ENCODE peak calls at places on chromosomes 4 and X, in nine cellular contexts. One of them, this sample, is unnamed.

GRCh38 chr4:119026662-119027444 is 108.8 kb upstream of the MYOZ2 start:
- DNase-seq in tibial artery: peak
- DNase-seq in astrocyte of the spinal cord: no peak
- DNase-seq in lung: no peak
- DNase-seq in astrocyte of the cerebellum: no peak
- DNase-seq in H9: peak
- DNase-seq in heart right ventricle: no peak
- DNase-seq in dorsolateral prefrontal cortex: no peak
- DNase-seq in WERI-Rb-1: no peak
- DNase-seq in this sample: no peak

GRCh38 chr4:16977081-16977480 is 78.6 kb upstream of the LDB2 start:
- DNase-seq in tibial artery: no peak
- DNase-seq in astrocyte of the spinal cord: no peak
- DNase-seq in lung: no peak
- DNase-seq in astrocyte of the cerebellum: no peak
- DNase-seq in H9: no peak
- DNase-seq in heart right ventricle: no peak
- DNase-seq in dorsolateral prefrontal cortex: no peak
- DNase-seq in WERI-Rb-1: no peak
- DNase-seq in this sample: no peak

GRCh38 chr4:8468746-8469535 is 28.4 kb downstream of the TRMT44 start:
- DNase-seq in tibial artery: peak
- DNase-seq in astrocyte of the spinal cord: peak
- DNase-seq in lung: peak
- DNase-seq in astrocyte of the cerebellum: no peak
- DNase-seq in H9: peak
- DNase-seq in heart right ventricle: peak
- DNase-seq in dorsolateral prefrontal cortex: peak
- DNase-seq in WERI-Rb-1: peak
- DNase-seq in this sample: peak

GRCh38 chr4:8737075-8737474 is 134.6 kb downstream of the HMX1 start:
- DNase-seq in tibial artery: no peak
- DNase-seq in astrocyte of the spinal cord: no peak
- DNase-seq in lung: no peak
- DNase-seq in astrocyte of the cerebellum: no peak
- DNase-seq in H9: peak
- DNase-seq in heart right ventricle: no peak
- DNase-seq in dorsolateral prefrontal cortex: no peak
- DNase-seq in WERI-Rb-1: no peak
- DNase-seq in this sample: no peak

GRCh38 chr4:75584067-75584466 is 28.2 kb downstream of the ODAPH start:
- DNase-seq in tibial artery: no peak
- DNase-seq in astrocyte of the spinal cord: no peak
- DNase-seq in lung: peak
- DNase-seq in astrocyte of the cerebellum: no peak
- DNase-seq in H9: no peak
- DNase-seq in heart right ventricle: no peak
- DNase-seq in dorsolateral prefrontal cortex: no peak
- DNase-seq in WERI-Rb-1: no peak
- DNase-seq in this sample: no peak

GRCh38 chr4:41757521-41758156 is 9.1 kb upstream of the PHOX2B start:
- DNase-seq in tibial artery: no peak
- DNase-seq in astrocyte of the spinal cord: no peak
- DNase-seq in lung: no peak
- DNase-seq in astrocyte of the cerebellum: no peak
- DNase-seq in H9: peak
- DNase-seq in heart right ventricle: no peak
- DNase-seq in dorsolateral prefrontal cortex: no peak
- DNase-seq in WERI-Rb-1: no peak
- DNase-seq in this sample: no peak

GRCh38 chr4:18406220-18406619 is 384.7 kb upstream of the LCORL start:
- DNase-seq in tibial artery: no peak
- DNase-seq in astrocyte of the spinal cord: no peak
- DNase-seq in lung: no peak
- DNase-seq in astrocyte of the cerebellum: no peak
- DNase-seq in H9: no peak
- DNase-seq in heart right ventricle: no peak
- DNase-seq in dorsolateral prefrontal cortex: no peak
- DNase-seq in WERI-Rb-1: no peak
- DNase-seq in this sample: no peak

GRCh38 chrX:100512471-100512870 is 72.3 kb upstream of the TNMD start:
- DNase-seq in tibial artery: no peak
- DNase-seq in astrocyte of the spinal cord: peak
- DNase-seq in lung: no peak
- DNase-seq in astrocyte of the cerebellum: peak
- DNase-seq in H9: no peak
- DNase-seq in heart right ventricle: no peak
- DNase-seq in dorsolateral prefrontal cortex: no peak
- DNase-seq in WERI-Rb-1: no peak
- DNase-seq in this sample: no peak

GRCh38 chr4:56424697-56425514 is 10.5 kb downstream of the PPAT start:
- DNase-seq in tibial artery: no peak
- DNase-seq in astrocyte of the spinal cord: peak
- DNase-seq in lung: no peak
- DNase-seq in astrocyte of the cerebellum: no peak
- DNase-seq in H9: no peak
- DNase-seq in heart right ventricle: no peak
- DNase-seq in dorsolateral prefrontal cortex: no peak
- DNase-seq in WERI-Rb-1: no peak
- DNase-seq in this sample: no peak

GRCh38 chr4:4803216-4803903 is 56.1 kb upstream of the MSX1 start:
- DNase-seq in tibial artery: no peak
- DNase-seq in astrocyte of the spinal cord: no peak
- DNase-seq in lung: no peak
- DNase-seq in astrocyte of the cerebellum: no peak
- DNase-seq in H9: no peak
- DNase-seq in heart right ventricle: no peak
- DNase-seq in dorsolateral prefrontal cortex: no peak
- DNase-seq in WERI-Rb-1: no peak
- DNase-seq in this sample: no peak

GRCh38 chr4:91837608-91838029 is 466.1 kb upstream of the GRID2 start:
- DNase-seq in tibial artery: no peak
- DNase-seq in astrocyte of the spinal cord: peak
- DNase-seq in lung: no peak
- DNase-seq in astrocyte of the cerebellum: no peak
- DNase-seq in H9: no peak
- DNase-seq in heart right ventricle: no peak
- DNase-seq in dorsolateral prefrontal cortex: no peak
- DNase-seq in WERI-Rb-1: no peak
- DNase-seq in this sample: no peak

GRCh38 chr4:122364700-122365404 is 14.0 kb upstream of the ADAD1 start:
- DNase-seq in tibial artery: no peak
- DNase-seq in astrocyte of the spinal cord: no peak
- DNase-seq in lung: no peak
- DNase-seq in astrocyte of the cerebellum: no peak
- DNase-seq in H9: peak
- DNase-seq in heart right ventricle: no peak
- DNase-seq in dorsolateral prefrontal cortex: no peak
- DNase-seq in WERI-Rb-1: no peak
- DNase-seq in this sample: no peak

GRCh38 chrX:137695405-137695804 is 129.5 kb downstream of the ZIC3 start:
- DNase-seq in tibial artery: no peak
- DNase-seq in astrocyte of the spinal cord: no peak
- DNase-seq in lung: no peak
- DNase-seq in astrocyte of the cerebellum: no peak
- DNase-seq in H9: no peak
- DNase-seq in heart right ventricle: no peak
- DNase-seq in dorsolateral prefrontal cortex: no peak
- DNase-seq in WERI-Rb-1: no peak
- DNase-seq in this sample: no peak

GRCh38 chr4:142815834-142816233 is 30.3 kb downstream of the INPP4B start:
- DNase-seq in tibial artery: no peak
- DNase-seq in astrocyte of the spinal cord: peak
- DNase-seq in lung: no peak
- DNase-seq in astrocyte of the cerebellum: peak
- DNase-seq in H9: no peak
- DNase-seq in heart right ventricle: no peak
- DNase-seq in dorsolateral prefrontal cortex: no peak
- DNase-seq in WERI-Rb-1: no peak
- DNase-seq in this sample: no peak

GRCh38 chrX:109911046-109911445 is 91.9 kb upstream of the TMEM164 start:
- DNase-seq in tibial artery: no peak
- DNase-seq in astrocyte of the spinal cord: peak
- DNase-seq in lung: no peak
- DNase-seq in astrocyte of the cerebellum: no peak
- DNase-seq in H9: no peak
- DNase-seq in heart right ventricle: no peak
- DNase-seq in dorsolateral prefrontal cortex: no peak
- DNase-seq in WERI-Rb-1: no peak
- DNase-seq in this sample: no peak
- TF ChIP-seq CTCF in tibial artery: peak
- TF ChIP-seq CTCF in astrocyte of the spinal cord: peak
- TF ChIP-seq CTCF in lung: peak
- TF ChIP-seq CTCF in astrocyte of the cerebellum: peak
- TF ChIP-seq CTCF in H9: peak
- TF ChIP-seq CTCF in heart right ventricle: peak
- TF ChIP-seq CTCF in dorsolateral prefrontal cortex: peak
- TF ChIP-seq CTCF in WERI-Rb-1: no peak
- TF ChIP-seq CTCF in this sample: peak

GRCh38 chr4:37964734-37965457 is 4.7 kb downstream of the PTTG2 start:
- DNase-seq in tibial artery: no peak
- DNase-seq in astrocyte of the spinal cord: no peak
- DNase-seq in lung: no peak
- DNase-seq in astrocyte of the cerebellum: no peak
- DNase-seq in H9: no peak
- DNase-seq in heart right ventricle: no peak
- DNase-seq in dorsolateral prefrontal cortex: no peak
- DNase-seq in WERI-Rb-1: no peak
- DNase-seq in this sample: no peak

GRCh38 chr4:37960098-37960497 is at the start of gene PTTG2:
- DNase-seq in tibial artery: no peak
- DNase-seq in astrocyte of the spinal cord: no peak
- DNase-seq in lung: no peak
- DNase-seq in astrocyte of the cerebellum: no peak
- DNase-seq in H9: no peak
- DNase-seq in heart right ventricle: no peak
- DNase-seq in dorsolateral prefrontal cortex: no peak
- DNase-seq in WERI-Rb-1: no peak
- DNase-seq in this sample: no peak

GRCh38 chr4:37956941-37957340 is 3.3 kb upstream of the PTTG2 start:
- DNase-seq in tibial artery: no peak
- DNase-seq in astrocyte of the spinal cord: no peak
- DNase-seq in lung: no peak
- DNase-seq in astrocyte of the cerebellum: no peak
- DNase-seq in H9: no peak
- DNase-seq in heart right ventricle: no peak
- DNase-seq in dorsolateral prefrontal cortex: no peak
- DNase-seq in WERI-Rb-1: no peak
- DNase-seq in this sample: no peak

GRCh38 chr4:37958932-37959331 is 1.3 kb upstream of the PTTG2 start:
- DNase-seq in tibial artery: no peak
- DNase-seq in astrocyte of the spinal cord: no peak
- DNase-seq in lung: no peak
- DNase-seq in astrocyte of the cerebellum: no peak
- DNase-seq in H9: no peak
- DNase-seq in heart right ventricle: no peak
- DNase-seq in dorsolateral prefrontal cortex: no peak
- DNase-seq in WERI-Rb-1: no peak
- DNase-seq in this sample: no peak

DNA sequence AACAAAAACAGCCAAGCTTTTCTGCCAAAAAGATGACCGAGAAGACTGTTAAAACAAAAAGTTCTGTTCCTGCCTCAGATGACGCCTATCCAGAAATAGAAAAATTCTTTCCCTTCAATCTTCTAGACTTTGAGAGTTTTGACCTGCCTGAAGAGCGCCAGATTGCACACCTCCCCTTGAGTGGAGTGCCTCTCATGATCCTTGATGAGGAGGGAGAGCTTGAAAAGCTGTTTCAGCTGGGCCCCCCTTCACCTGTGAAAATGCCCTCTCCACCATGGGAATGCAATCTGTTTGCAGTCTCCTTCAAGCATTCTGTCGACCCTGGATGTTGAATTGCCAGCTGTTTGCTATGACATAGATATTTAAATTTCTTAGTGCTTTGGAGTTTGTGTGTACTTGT is 481 bp downstream of the PTTG2 start:
- DNase-seq in tibial artery: no peak
- DNase-seq in astrocyte of the spinal cord: no peak
- DNase-seq in lung: peak
- DNase-seq in astrocyte of the cerebellum: no peak
- DNase-seq in H9: no peak
- DNase-seq in heart right ventricle: no peak
- DNase-seq in dorsolateral prefrontal cortex: no peak
- DNase-seq in WERI-Rb-1: no peak
- DNase-seq in this sample: no peak
- TF ChIP-seq CTCF in tibial artery: no peak
- TF ChIP-seq CTCF in astrocyte of the spinal cord: no peak
- TF ChIP-seq CTCF in lung: no peak
- TF ChIP-seq CTCF in astrocyte of the cerebellum: no peak
- TF ChIP-seq CTCF in H9: no peak
- TF ChIP-seq CTCF in heart right ventricle: no peak
- TF ChIP-seq CTCF in dorsolateral prefrontal cortex: no peak
- TF ChIP-seq CTCF in WERI-Rb-1: no peak
- TF ChIP-seq CTCF in this sample: no peak

GRCh38 chrX:46805270-46805669 is 31.6 kb upstream of the RP2 start:
- DNase-seq in tibial artery: no peak
- DNase-seq in astrocyte of the spinal cord: no peak
- DNase-seq in lung: no peak
- DNase-seq in astrocyte of the cerebellum: no peak
- DNase-seq in H9: no peak
- DNase-seq in heart right ventricle: no peak
- DNase-seq in dorsolateral prefrontal cortex: no peak
- DNase-seq in WERI-Rb-1: no peak
- DNase-seq in this sample: no peak

GRCh38 chrX:46803140-46803539 is 33.7 kb upstream of the RP2 start:
- DNase-seq in tibial artery: no peak
- DNase-seq in astrocyte of the spinal cord: no peak
- DNase-seq in lung: no peak
- DNase-seq in astrocyte of the cerebellum: no peak
- DNase-seq in H9: no peak
- DNase-seq in heart right ventricle: no peak
- DNase-seq in dorsolateral prefrontal cortex: no peak
- DNase-seq in WERI-Rb-1: no peak
- DNase-seq in this sample: no peak
- TF ChIP-seq CTCF in tibial artery: no peak
- TF ChIP-seq CTCF in astrocyte of the spinal cord: peak
- TF ChIP-seq CTCF in lung: no peak
- TF ChIP-seq CTCF in astrocyte of the cerebellum: no peak
- TF ChIP-seq CTCF in H9: peak
- TF ChIP-seq CTCF in heart right ventricle: no peak
- TF ChIP-seq CTCF in dorsolateral prefrontal cortex: no peak
- TF ChIP-seq CTCF in WERI-Rb-1: no peak
- TF ChIP-seq CTCF in this sample: no peak

GRCh38 chr4:24664956-24665355 is 80.6 kb upstream of the DHX15 start:
- DNase-seq in tibial artery: no peak
- DNase-seq in astrocyte of the spinal cord: no peak
- DNase-seq in lung: no peak
- DNase-seq in astrocyte of the cerebellum: no peak
- DNase-seq in H9: no peak
- DNase-seq in heart right ventricle: no peak
- DNase-seq in dorsolateral prefrontal cortex: no peak
- DNase-seq in WERI-Rb-1: no peak
- DNase-seq in this sample: no peak
- TF ChIP-seq CTCF in tibial artery: no peak
- TF ChIP-seq CTCF in astrocyte of the spinal cord: no peak
- TF ChIP-seq CTCF in lung: no peak
- TF ChIP-seq CTCF in astrocyte of the cerebellum: no peak
- TF ChIP-seq CTCF in H9: no peak
- TF ChIP-seq CTCF in heart right ventricle: no peak
- TF ChIP-seq CTCF in dorsolateral prefrontal cortex: peak
- TF ChIP-seq CTCF in WERI-Rb-1: no peak
- TF ChIP-seq CTCF in this sample: no peak

GRCh38 chr4:54384563-54384962 is 155.5 kb downstream of the PDGFRA start:
- DNase-seq in tibial artery: no peak
- DNase-seq in astrocyte of the spinal cord: peak
- DNase-seq in lung: no peak
- DNase-seq in astrocyte of the cerebellum: peak
- DNase-seq in H9: no peak
- DNase-seq in heart right ventricle: no peak
- DNase-seq in dorsolateral prefrontal cortex: peak
- DNase-seq in WERI-Rb-1: peak
- DNase-seq in this sample: no peak
- TF ChIP-seq CTCF in tibial artery: peak
- TF ChIP-seq CTCF in astrocyte of the spinal cord: peak
- TF ChIP-seq CTCF in lung: peak
- TF ChIP-seq CTCF in astrocyte of the cerebellum: peak
- TF ChIP-seq CTCF in H9: peak
- TF ChIP-seq CTCF in heart right ventricle: peak
- TF ChIP-seq CTCF in dorsolateral prefrontal cortex: peak
- TF ChIP-seq CTCF in WERI-Rb-1: peak
- TF ChIP-seq CTCF in this sample: peak

This sample was measured in neural crest cell.